ENCODE peak calls at places on chromosomes 11 and 22, in four cellular contexts. W is pancreas, J is sciatic nerve, B is NCI-H1092. D is an unnamed sample.

GRCh38 chr11:57938351-57938750 is 85.3 kb upstream of the OR9Q1 start:
- DNase-seq in W (no peak), J (no peak), B (no peak), D (no peak)

GRCh38 chr11:65551572-65552398 is 6.4 kb downstream of the LTBP3 start:
- DNase-seq in B (peak; percentile 83), W (peak; percentile 79), J (no peak), D (no peak)

GRCh38 chr11:92932023-92932422 is 37.4 kb upstream of the MTNR1B start:
- DNase-seq in J (no peak), W (no peak), B (no peak), D (no peak)

GRCh38 chr22:27207907-27208306 is 550.5 kb downstream of the MIAT start:
- DNase-seq in J (no peak), W (no peak), B (peak; percentile 8), D (no peak)

GRCh38 chr11:95922099-95922498 is 1.8 kb downstream of the MTMR2 start:
- DNase-seq in B (no peak), W (no peak), J (no peak), D (no peak)

GRCh38 chr22:29043906-29044575 is 17.6 kb downstream of the C22orf31 start:
- DNase-seq in W (no peak), B (no peak), J (no peak), D (no peak)

GRCh38 chr11:100805509-100806199 is 118.6 kb downstream of the ARHGAP42 start:
- DNase-seq in J (no peak), B (no peak), W (no peak), D (no peak)

GRCh38 chr22:24137595-24137994 is 43.7 kb upstream of the SUSD2 start:
- DNase-seq in J (no peak), B (no peak), W (no peak), D (no peak)

GRCh38 chr22:25966448-25966913 is 202.8 kb upstream of the SEZ6L start:
- DNase-seq in B (peak; percentile 11), W (no peak), J (no peak), D (no peak)

GRCh38 chr22:22164541-22165272 is 79.9 kb upstream of the VPREB1 start:
- DNase-seq in W (no peak), J (no peak), B (peak; percentile 43), D (no peak)

GRCh38 chr22:44120314-44120704 is 60.4 kb upstream of the PARVG start:
- DNase-seq in J (no peak), B (no peak), W (no peak), D (peak; percentile 29)

GRCh38 chr11:121023848-121024751 is at the start of gene TBCEL:
- DNase-seq in W (peak; percentile 81), B (peak; percentile 94), J (peak; percentile 92), D (peak; percentile 96)

GRCh38 chr22:31075961-31076360 is 5.2 kb upstream of the SMTN start:
- DNase-seq in W (no peak), B (no peak), J (peak; percentile 93), D (peak; percentile 98)

GRCh38 chr22:28021998-28022660 is 103.1 kb upstream of the PITPNB start:
- DNase-seq in W (peak; percentile 7), J (peak; percentile 48), B (no peak), D (no peak)

GRCh38 chr22:37681001-37681424 is 5.1 kb upstream of the NOL12 start:
- DNase-seq in J (no peak), W (no peak), B (no peak), D (no peak)

GRCh38 chr11:114163231-114163631 is 103.7 kb downstream of the ZBTB16 start:
- DNase-seq in J (no peak), B (no peak), W (no peak), D (peak; percentile 81)

GRCh38 chr11:117600976-117601708 is 195.9 kb downstream of the DSCAML1 start:
- DNase-seq in B (no peak), W (no peak), J (no peak), D (no peak)

GRCh38 chr22:16562711-16563554 is 29.7 kb downstream of the CCT8L2 start:
- DNase-seq in W (no peak), J (no peak), B (no peak), D (no peak)

GRCh38 chr11:46383974-46384701 is 2.7 kb downstream of the MDK start:
- DNase-seq in B (no peak), W (no peak), J (no peak), D (no peak)

GRCh38 chr11:11967669-11968510 is 40.5 kb downstream of the DKK3 start:
- DNase-seq in W (no peak), B (no peak), J (no peak), D (peak; percentile 50)

GRCh38 chr22:16608931-16609330 is 16.3 kb upstream of the CCT8L2 start:
- DNase-seq in B (no peak), W (no peak), J (no peak), D (no peak)

GRCh38 chr11:110172666-110173065 is 79.5 kb downstream of the ZC3H12C start:
- DNase-seq in W (no peak), J (no peak), B (no peak), D (no peak)

GRCh38 chr11:358129-358805 is 11.0 kb upstream of the B4GALNT4 start:
- DNase-seq in W (no peak), J (peak; percentile 55), B (no peak), D (peak; percentile 81)

GRCh38 chr11:46272816-46273427 is 4.5 kb upstream of the CREB3L1 start:
- DNase-seq in J (peak; percentile 83), B (no peak), W (peak; percentile 61), D (peak; percentile 90)

GRCh38 chr11:125662689-125663088 is 18.0 kb downstream of the ACRV1 start:
- DNase-seq in B (no peak), J (no peak), W (no peak), D (no peak)

GRCh38 chr22:48426466-48427380 is 1401.0 kb downstream of the BRD1 start:
- DNase-seq in B (no peak), J (no peak), W (no peak), D (peak; percentile 78)

GRCh38 chr22:36606114-36606513 is 77.1 kb upstream of the EIF3D start:
- DNase-seq in J (no peak), W (peak; percentile 27), B (peak; percentile 29), D (no peak)

GRCh38 chr11:36339899-36340298 is 43.8 kb downstream of the PRR5L start:
- DNase-seq in W (no peak), B (no peak), J (no peak), D (no peak)

GRCh38 chr22:41040483-41040882 is 51.9 kb upstream of the EP300 start:
- DNase-seq in J (no peak), W (no peak), B (no peak), D (no peak)

GRCh38 chr22:43260818-43261217 is 73.9 kb upstream of the TTLL12 start:
- DNase-seq in J (no peak), W (no peak), B (no peak), D (no peak)

GRCh38 chr11:112017538-112017937 is 7.7 kb upstream of the DLAT start:
- DNase-seq in W (peak; percentile 57), B (no peak), J (no peak), D (no peak)

GRCh38 chr11:78196661-78197091 is 8.0 kb downstream of the USP35 start:
- DNase-seq in W (no peak), B (no peak), J (peak; percentile 47), D (no peak)

GRCh38 chr11:123366924-123367323 is 63.1 kb upstream of the GRAMD1B start:
- DNase-seq in J (no peak), W (no peak), B (no peak), D (no peak)

GRCh38 chr11:8070417-8071101 is 10.5 kb upstream of the TUB start:
- DNase-seq in W (no peak), B (no peak), J (no peak), D (no peak)

GRCh38 chr11:130383363-130384168 is 44.8 kb downstream of the ADAMTS8 start:
- DNase-seq in B (peak; percentile 7), J (no peak), W (no peak), D (no peak)